ENCODE peak calls at places on chromosome 6, in six cellular contexts. G is GM23338; B is activated T-cell treated with anti-CD3 and anti-CD28 coated beads for 4 hours; W is effector CD8-positive, alpha-beta T cell; Z is T-helper 2 cell; I is D341Med. L is an unnamed sample.

GRCh38 chr6:113103618-113104390 is 753.3 kb upstream of the MARCKS start:
- DNase-seq in W (no peak), Z (no peak), I (no peak), B (no peak), G (no peak), L (no peak)

GRCh38 chr6:9461161-9461560 is 953.7 kb downstream of the TFAP2A start:
- DNase-seq in Z (no peak), B (no peak), G (no peak), W (no peak), I (no peak), L (no peak)

GRCh38 chr6:29723666-29724588 is 693 bp downstream of the HLA-F start:
- DNase-seq in W (peak; percentile 73), Z (peak; percentile 62), I (peak; percentile 42), G (peak; percentile 80), B (peak; percentile 80), L (peak; percentile 60)

GRCh38 chr6:80356000-80356399 is 249.5 kb downstream of the BCKDHB start:
- DNase-seq in W (no peak), G (peak; percentile 42), I (no peak), Z (no peak), B (no peak), L (no peak)

GRCh38 chr6:162157157-162157556 is 570.4 kb downstream of the PRKN start:
- DNase-seq in B (no peak), W (no peak), I (no peak), G (no peak), Z (no peak), L (peak; percentile 5)

GRCh38 chr6:89379281-89379680 is 26.8 kb upstream of the UBE2J1 start:
- DNase-seq in G (no peak), I (no peak), B (no peak), W (no peak), Z (no peak), L (no peak)

GRCh38 chr6:62265906-62266305 is 20.1 kb downstream of the KHDRBS2 start:
- DNase-seq in Z (no peak), I (peak; percentile 12), B (no peak), W (no peak), G (no peak), L (no peak)

GRCh38 chr6:137348777-137349176 is 129.6 kb upstream of the IFNGR1 start:
- DNase-seq in G (no peak), I (no peak), Z (no peak), B (no peak), W (no peak), L (no peak)

GRCh38 chr6:133978896-133979240 is 25.8 kb downstream of the TBPL1 start:
- DNase-seq in G (no peak), Z (no peak), W (no peak), B (no peak), I (no peak), L (no peak)

GRCh38 chr6:142861711-142862110 is 83.3 kb downstream of the HIVEP2 start:
- DNase-seq in G (no peak), W (no peak), I (no peak), Z (no peak), B (no peak), L (no peak)

GRCh38 chr6:149651056-149651455 is 2.5 kb upstream of the KATNA1 start:
- DNase-seq in I (no peak), Z (no peak), G (no peak), W (no peak), B (no peak), L (no peak)

GRCh38 chr6:10166031-10166430 is 248.8 kb downstream of the TFAP2A start:
- DNase-seq in Z (no peak), B (no peak), G (no peak), W (no peak), I (no peak), L (no peak)

GRCh38 chr6:96823743-96824142 is 13.5 kb downstream of the GPR63 start:
- DNase-seq in Z (no peak), B (no peak), G (no peak), W (no peak), I (no peak), L (no peak)

GRCh38 chr6:44985006-44985405 is 343.1 kb upstream of the RUNX2 start:
- DNase-seq in G (no peak), W (no peak), Z (no peak), B (no peak), I (no peak), L (no peak)

GRCh38 chr6:33885121-33886057 is 81.6 kb upstream of the MLN start:
- DNase-seq in W (no peak), B (no peak), G (no peak), I (no peak), Z (no peak), L (no peak)

GRCh38 chr6:107618672-107619071 is 128.8 kb downstream of the SOBP start:
- DNase-seq in G (peak; percentile 62), I (no peak), Z (peak; percentile 91), B (peak; percentile 7), W (no peak), L (peak; percentile 16)

L was measured in memory B cell.